ENCODE peak calls at places on chromosome 21, in four cellular contexts. One of them, this sample, is unnamed. For H3K4me1, the result is how much of the 10 kb centered on the place peaks cover.

GRCh38 chr21:26064506-26064905 is 106.1 kb downstream of the APP start:
- DNase-seq in left ventricle myocardium inferior: no peak
- DNase-seq in hepatocyte: no peak
- DNase-seq in colonic mucosa: no peak
- DNase-seq in this sample: no peak

GRCh38 chr21:16509466-16509865 is 779.7 kb downstream of the USP25 start:
- DNase-seq in colonic mucosa: no peak
- DNase-seq in hepatocyte: no peak
- DNase-seq in left ventricle myocardium inferior: no peak
- DNase-seq in this sample: no peak

GRCh38 chr21:31030367-31031106 is 7.7 kb downstream of the KRTAP19-8 start:
- DNase-seq in colonic mucosa: no peak
- DNase-seq in hepatocyte: no peak
- DNase-seq in left ventricle myocardium inferior: no peak
- DNase-seq in this sample: no peak

GRCh38 chr21:36690637-36691538 is 8.0 kb upstream of the SIM2 start:
- DNase-seq in colonic mucosa: no peak
- DNase-seq in left ventricle myocardium inferior: no peak
- DNase-seq in hepatocyte: no peak
- DNase-seq in this sample: no peak

GRCh38 chr21:15498455-15498854 is 231.3 kb upstream of the USP25 start:
- DNase-seq in left ventricle myocardium inferior: no peak
- DNase-seq in hepatocyte: no peak
- DNase-seq in colonic mucosa: no peak
- DNase-seq in this sample: no peak

GRCh38 chr21:35020902-35021301 is 28.2 kb downstream of the RUNX1 start:
- DNase-seq in left ventricle myocardium inferior: no peak
- DNase-seq in hepatocyte: no peak
- DNase-seq in colonic mucosa: no peak
- DNase-seq in this sample: no peak

GRCh38 chr21:46172863-46173528 is 11.3 kb downstream of the SPATC1L start:
- DNase-seq in hepatocyte: peak
- DNase-seq in left ventricle myocardium inferior: no peak
- DNase-seq in colonic mucosa: peak
- DNase-seq in this sample: no peak

GRCh38 chr21:45947296-45947695 is 34.3 kb upstream of the COL6A1 start:
- DNase-seq in left ventricle myocardium inferior: no peak
- DNase-seq in colonic mucosa: no peak
- DNase-seq in hepatocyte: no peak
- DNase-seq in this sample: no peak

GRCh38 chr21:25862596-25862995 is 127.8 kb downstream of the GABPA start:
- DNase-seq in left ventricle myocardium inferior: no peak
- DNase-seq in colonic mucosa: no peak
- DNase-seq in hepatocyte: no peak
- DNase-seq in this sample: no peak

GRCh38 chr21:35476616-35477395 is 427.7 kb upstream of the RUNX1 start:
- DNase-seq in colonic mucosa: no peak
- DNase-seq in left ventricle myocardium inferior: no peak
- DNase-seq in hepatocyte: no peak
- DNase-seq in this sample: no peak

GRCh38 chr21:36909423-36909822 is 57.0 kb downstream of the HLCS start:
- DNase-seq in left ventricle myocardium inferior: no peak
- DNase-seq in colonic mucosa: no peak
- DNase-seq in hepatocyte: no peak
- DNase-seq in this sample: no peak

GRCh38 chr21:17343055-17343454 is 169.8 kb upstream of the CXADR start:
- DNase-seq in hepatocyte: peak
- DNase-seq in colonic mucosa: no peak
- DNase-seq in left ventricle myocardium inferior: no peak
- DNase-seq in this sample: no peak

GRCh38 chr21:29299046-29299905 is 554 bp downstream of the BACH1 start:
- DNase-seq in colonic mucosa: peak
- DNase-seq in hepatocyte: peak
- DNase-seq in left ventricle myocardium inferior: peak
- DNase-seq in this sample: peak

GRCh38 chr21:39062196-39062900 is 120.9 kb downstream of the PSMG1 start:
- DNase-seq in colonic mucosa: no peak
- DNase-seq in left ventricle myocardium inferior: no peak
- DNase-seq in hepatocyte: no peak
- DNase-seq in this sample: no peak

GRCh38 chr21:14533555-14534400 is 12.3 kb downstream of the SAMSN1 start:
- DNase-seq in left ventricle myocardium inferior: no peak
- DNase-seq in colonic mucosa: no peak
- DNase-seq in hepatocyte: no peak
- DNase-seq in this sample: no peak

GRCh38 chr21:46097826-46098286 is at the start of gene COL6A2:
- DNase-seq in hepatocyte: peak
- DNase-seq in colonic mucosa: peak
- DNase-seq in left ventricle myocardium inferior: peak
- DNase-seq in this sample: peak

GRCh38 chr21:35559881-35560280 is 500.4 kb downstream of the SETD4 start:
- DNase-seq in left ventricle myocardium inferior: no peak
- DNase-seq in hepatocyte: no peak
- DNase-seq in colonic mucosa: no peak
- DNase-seq in this sample: no peak

GRCh38 chr21:46063227-46063626 is 34.7 kb upstream of the COL6A2 start:
- DNase-seq in hepatocyte: no peak
- DNase-seq in colonic mucosa: no peak
- DNase-seq in left ventricle myocardium inferior: no peak
- DNase-seq in this sample: no peak

GRCh38 chr21:16588433-16588860 is 858.7 kb downstream of the USP25 start:
- DNase-seq in left ventricle myocardium inferior: peak
- DNase-seq in hepatocyte: peak
- DNase-seq in colonic mucosa: peak
- DNase-seq in this sample: peak

GRCh38 chr21:14862794-14863720 is 201.7 kb downstream of the NRIP1 start:
- DNase-seq in hepatocyte: peak
- DNase-seq in colonic mucosa: no peak
- DNase-seq in left ventricle myocardium inferior: no peak
- DNase-seq in this sample: no peak

GRCh38 chr21:31559368-31560119 is 99.9 kb upstream of the SOD1 start:
- DNase-seq in colonic mucosa: peak
- DNase-seq in hepatocyte: peak
- DNase-seq in left ventricle myocardium inferior: peak
- DNase-seq in this sample: peak

GRCh38 chr21:16517380-16517779 is 787.6 kb downstream of the USP25 start:
- DNase-seq in left ventricle myocardium inferior: no peak
- DNase-seq in hepatocyte: no peak
- DNase-seq in colonic mucosa: no peak
- DNase-seq in this sample: no peak

GRCh38 chr21:35226960-35227741 is 178.0 kb upstream of the RUNX1 start:
- DNase-seq in left ventricle myocardium inferior: no peak
- DNase-seq in hepatocyte: no peak
- DNase-seq in colonic mucosa: no peak
- DNase-seq in this sample: no peak

GRCh38 chr21:31276663-31277062 is 67.4 kb downstream of the TIAM1 start:
- DNase-seq in colonic mucosa: no peak
- DNase-seq in left ventricle myocardium inferior: no peak
- DNase-seq in hepatocyte: no peak
- DNase-seq in this sample: no peak

GRCh38 chr21:34695434-34695833 is 26.6 kb downstream of the CLIC6 start:
- DNase-seq in hepatocyte: no peak
- DNase-seq in left ventricle myocardium inferior: no peak
- DNase-seq in colonic mucosa: no peak
- DNase-seq in this sample: no peak

GRCh38 chr21:29504751-29505321 is 206.1 kb downstream of the BACH1 start:
- DNase-seq in colonic mucosa: no peak
- DNase-seq in hepatocyte: no peak
- DNase-seq in left ventricle myocardium inferior: no peak
- DNase-seq in this sample: no peak

GRCh38 chr21:29238967-29239289 is 59.8 kb upstream of the BACH1 start:
- DNase-seq in left ventricle myocardium inferior: no peak
- DNase-seq in hepatocyte: no peak
- DNase-seq in colonic mucosa: no peak
- DNase-seq in this sample: no peak

GRCh38 chr21:37496972-37497371 is 130.4 kb downstream of the DYRK1A start:
- DNase-seq in colonic mucosa: no peak
- DNase-seq in hepatocyte: no peak
- DNase-seq in left ventricle myocardium inferior: no peak
- DNase-seq in this sample: no peak

GRCh38 chr21:33949516-33950424 is 34.2 kb upstream of the ATP5PO start:
- DNase-seq in left ventricle myocardium inferior: no peak
- DNase-seq in colonic mucosa: no peak
- DNase-seq in hepatocyte: no peak
- DNase-seq in this sample: no peak

GRCh38 chr21:37281993-37282392 is 14.9 kb upstream of the VPS26C start:
- DNase-seq in left ventricle myocardium inferior: no peak
- DNase-seq in colonic mucosa: no peak
- DNase-seq in hepatocyte: peak
- DNase-seq in this sample: no peak

GRCh38 chr21:30408782-30409494 is 13.1 kb downstream of the KRTAP13-1 start:
- DNase-seq in left ventricle myocardium inferior: no peak
- DNase-seq in colonic mucosa: peak
- DNase-seq in hepatocyte: peak
- DNase-seq in this sample: no peak

GRCh38 chr21:34926784-34927548 is 122.1 kb downstream of the RUNX1 start:
- DNase-seq in left ventricle myocardium inferior: no peak
- DNase-seq in hepatocyte: peak
- DNase-seq in colonic mucosa: peak
- DNase-seq in this sample: no peak

GRCh38 chr21:41614456-41615010 is 106.6 kb upstream of the TMPRSS2 start:
- DNase-seq in hepatocyte: no peak
- DNase-seq in left ventricle myocardium inferior: no peak
- DNase-seq in colonic mucosa: no peak
- DNase-seq in this sample: no peak

GRCh38 chr21:41613421-41613998 is 105.6 kb upstream of the TMPRSS2 start:
- DNase-seq in colonic mucosa: no peak
- DNase-seq in hepatocyte: no peak
- DNase-seq in left ventricle myocardium inferior: no peak
- DNase-seq in this sample: no peak

GRCh38 chr21:41616063-41616591 is 108.2 kb upstream of the TMPRSS2 start:
- DNase-seq in colonic mucosa: no peak
- DNase-seq in hepatocyte: no peak
- DNase-seq in left ventricle myocardium inferior: no peak
- DNase-seq in this sample: peak

GRCh38 chr21:41612674-41613250 is 104.8 kb upstream of the TMPRSS2 start:
- DNase-seq in left ventricle myocardium inferior: peak
- DNase-seq in colonic mucosa: peak
- DNase-seq in hepatocyte: peak
- DNase-seq in this sample: peak

DNA sequence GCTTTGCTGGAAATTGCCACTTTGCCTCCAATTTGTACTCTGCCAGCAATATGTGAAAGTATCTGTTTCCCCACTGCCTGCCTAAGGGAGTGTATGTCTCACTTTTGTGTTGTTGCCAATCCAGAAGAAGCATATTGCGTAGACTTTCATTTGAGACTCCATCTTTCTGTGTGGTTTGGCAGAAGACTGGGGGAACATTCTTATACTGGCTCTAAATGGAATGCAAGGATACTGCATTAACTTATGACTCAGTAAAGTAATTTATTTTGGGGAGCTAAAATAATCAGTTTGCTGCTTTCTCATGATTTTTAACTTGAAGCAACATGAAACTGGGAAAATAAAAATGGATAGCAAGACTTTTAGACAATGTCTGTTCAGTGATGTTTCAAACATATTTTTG is 107.7 kb upstream of the TMPRSS2 start:
- DNase-seq in colonic mucosa: no peak
- DNase-seq in hepatocyte: no peak
- DNase-seq in left ventricle myocardium inferior: no peak
- DNase-seq in this sample: no peak
- H3K27ac ChIP-seq in colonic mucosa: no peak
- H3K27ac ChIP-seq in hepatocyte: peak
- H3K27ac ChIP-seq in left ventricle myocardium inferior: peak
- H3K27ac ChIP-seq in this sample: peak

GRCh38 chr21:32613436-32614043 is 1.4 kb upstream of the CFAP298 start:
- DNase-seq in left ventricle myocardium inferior: no peak
- DNase-seq in colonic mucosa: no peak
- DNase-seq in hepatocyte: no peak
- DNase-seq in this sample: no peak
- H3K4me3 ChIP-seq in left ventricle myocardium inferior: peak
- H3K4me3 ChIP-seq in colonic mucosa: peak
- H3K4me3 ChIP-seq in hepatocyte: peak
- H3K4me3 ChIP-seq in this sample: peak

GRCh38 chr21:40840441-40840840 is 6.5 kb downstream of the DSCAM start:
- DNase-seq in hepatocyte: no peak
- DNase-seq in left ventricle myocardium inferior: no peak
- DNase-seq in colonic mucosa: no peak
- DNase-seq in this sample: no peak
- H3K4me1 ChIP-seq in hepatocyte: under half
- H3K4me1 ChIP-seq in left ventricle myocardium inferior: under half
- H3K4me1 ChIP-seq in colonic mucosa: under half
- H3K4me1 ChIP-seq in this sample: under half

GRCh38 chr21:42568834-42569731 is 55.4 kb downstream of the SLC37A1 start:
- DNase-seq in hepatocyte: no peak
- DNase-seq in left ventricle myocardium inferior: no peak
- DNase-seq in colonic mucosa: no peak
- DNase-seq in this sample: no peak

GRCh38 chr21:42569732-42570301 is 56.2 kb downstream of the SLC37A1 start:
- DNase-seq in hepatocyte: no peak
- DNase-seq in left ventricle myocardium inferior: no peak
- DNase-seq in colonic mucosa: no peak
- DNase-seq in this sample: no peak

GRCh38 chr21:42567181-42567560 is 53.5 kb downstream of the SLC37A1 start:
- DNase-seq in hepatocyte: no peak
- DNase-seq in colonic mucosa: no peak
- DNase-seq in left ventricle myocardium inferior: no peak
- DNase-seq in this sample: no peak

GRCh38 chr21:42567861-42568260 is 54.2 kb downstream of the SLC37A1 start:
- DNase-seq in left ventricle myocardium inferior: no peak
- DNase-seq in hepatocyte: no peak
- DNase-seq in colonic mucosa: no peak
- DNase-seq in this sample: no peak

GRCh38 chr21:42568377-42568776 is 54.7 kb downstream of the SLC37A1 start:
- DNase-seq in hepatocyte: no peak
- DNase-seq in left ventricle myocardium inferior: no peak
- DNase-seq in colonic mucosa: no peak
- DNase-seq in this sample: no peak
- H3K27ac ChIP-seq in hepatocyte: no peak
- H3K27ac ChIP-seq in left ventricle myocardium inferior: no peak
- H3K27ac ChIP-seq in colonic mucosa: no peak
- H3K27ac ChIP-seq in this sample: no peak

GRCh38 chr21:44845418-44846200 is 27.7 kb upstream of the SUMO3 start:
- DNase-seq in hepatocyte: peak
- DNase-seq in colonic mucosa: peak
- DNase-seq in left ventricle myocardium inferior: peak
- DNase-seq in this sample: no peak
- H3K4me3 ChIP-seq in hepatocyte: no peak
- H3K4me3 ChIP-seq in colonic mucosa: peak
- H3K4me3 ChIP-seq in left ventricle myocardium inferior: peak
- H3K4me3 ChIP-seq in this sample: peak